ENCODE peak calls at places on chromosomes 3 and 15, in six cellular contexts. B is transverse colon, L is A673, E is neural progenitor cell, I is ovary, M is tibial artery. X is an unnamed sample.

GRCh38 chr3:48155122-48155521 is 33.1 kb downstream of the CDC25A start:
- DNase-seq in B (no peak), L (no peak), E (no peak), I (no peak), M (no peak), X (no peak)

GRCh38 chr3:137764001-137764433 is at the start of gene SOX14:
- DNase-seq in B (peak; percentile 35), L (no peak), E (peak; percentile 76), I (no peak), M (no peak), X (peak; percentile 95)

GRCh38 chr3:10747341-10747740 is 68.7 kb upstream of the SLC6A11 start:
- DNase-seq in B (no peak), L (no peak), E (no peak), I (no peak), M (no peak), X (no peak)

GRCh38 chr15:56102401-56102800 is 109.0 kb upstream of the NEDD4 start:
- DNase-seq in B (no peak), L (no peak), E (no peak), I (no peak), M (no peak), X (no peak)

GRCh38 chr3:120350431-120350941 is 1.3 kb upstream of the LRRC58 start:
- DNase-seq in B (peak; percentile 12), L (peak; percentile 34), E (no peak), I (peak; percentile 38), M (peak; percentile 75), X (no peak)

GRCh38 chr15:59116141-59116540 is 11.2 kb downstream of the CCNB2 start:
- DNase-seq in B (no peak), L (no peak), E (no peak), I (no peak), M (no peak), X (no peak)

GRCh38 chr3:49675912-49676311 is 1.8 kb downstream of the APEH start:
- DNase-seq in B (no peak), L (no peak), E (no peak), I (no peak), M (no peak), X (no peak)

GRCh38 chr3:79953591-79954105 is 185.8 kb upstream of the ROBO1 start:
- DNase-seq in B (no peak), L (no peak), E (no peak), I (no peak), M (no peak), X (no peak)

GRCh38 chr3:120503727-120504616 is 53.2 kb upstream of the FSTL1 start:
- DNase-seq in B (no peak), L (no peak), E (peak; percentile 35), I (no peak), M (no peak), X (peak; percentile 38)

GRCh38 chr15:72229076-72229946 is 1.7 kb downstream of the PKM start:
- DNase-seq in B (no peak), L (peak; percentile 24), E (no peak), I (no peak), M (no peak), X (no peak)

GRCh38 chr15:92306662-92307061 is 87.0 kb upstream of the ST8SIA2 start:
- DNase-seq in B (no peak), L (peak; percentile 75), E (peak; percentile 76), I (no peak), M (no peak), X (peak; percentile 28)

GRCh38 chr3:53155763-53156162 is 5.2 kb upstream of the PRKCD start:
- DNase-seq in B (peak; percentile 86), L (no peak), E (peak; percentile 43), I (no peak), M (no peak), X (no peak)

GRCh38 chr3:152811974-152812760 is 22.8 kb upstream of the P2RY1 start:
- DNase-seq in B (no peak), L (no peak), E (no peak), I (no peak), M (no peak), X (no peak)

GRCh38 chr3:117557008-117557407 is 847.4 kb downstream of the TUSC7 start:
- DNase-seq in B (no peak), L (no peak), E (no peak), I (no peak), M (no peak), X (no peak)

GRCh38 chr3:133937756-133938601 is 42.3 kb upstream of the RAB6B start:
- DNase-seq in B (no peak), L (no peak), E (no peak), I (peak; percentile 32), M (peak; percentile 52), X (peak; percentile 38)

GRCh38 chr3:153275514-153275913 is 113.5 kb downstream of the RAP2B start:
- DNase-seq in B (no peak), L (no peak), E (no peak), I (no peak), M (no peak), X (no peak)

GRCh38 chr3:147391726-147392082 is 14.6 kb downstream of the ZIC4 start:
- DNase-seq in B (no peak), L (no peak), E (no peak), I (no peak), M (no peak), X (no peak)
- H3K27me3 ChIP-seq in B (peaks cover 100% of the 10 kb centered on the region), L (peaks cover 99% of the 10 kb centered on the region), E (peaks cover 100% of the 10 kb centered on the region), I (no peaks in the 10 kb centered on the region), M (no peaks in the 10 kb centered on the region), X (peaks cover 98% of the 10 kb centered on the region)

DNA sequence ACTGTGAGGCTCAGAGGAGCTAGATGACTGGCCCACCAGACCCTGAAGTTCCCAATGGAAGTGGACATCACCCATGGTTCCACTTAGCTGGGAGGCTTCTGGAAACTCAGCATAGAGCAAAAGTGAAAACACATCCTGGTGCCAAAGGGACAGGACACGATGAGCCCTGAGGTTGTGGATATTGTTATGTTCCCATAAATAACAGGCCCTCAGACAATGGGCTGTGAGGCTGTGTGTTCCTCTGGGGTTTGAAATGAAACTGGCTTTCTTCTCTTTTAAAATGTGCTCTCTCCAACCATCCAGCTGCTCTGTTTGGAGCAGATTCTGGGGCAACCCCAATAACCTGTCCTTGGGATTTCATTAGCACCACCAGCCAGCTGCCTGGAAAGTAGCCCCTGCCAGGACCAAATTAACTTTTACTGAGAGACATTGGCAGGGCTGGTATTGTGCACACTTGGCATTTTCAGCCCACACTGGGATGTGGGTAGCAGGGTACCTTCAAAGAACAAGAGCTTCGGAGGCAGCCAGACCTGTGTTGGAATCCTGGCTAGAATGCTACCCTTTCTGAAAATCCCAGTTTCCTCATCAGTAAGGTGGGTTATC is 97.5 kb downstream of the DNAJB8 start:
- DNase-seq in B (no peak), L (no peak), E (no peak), I (no peak), M (no peak), X (no peak)
- H3K4me3 ChIP-seq in B (no peak overlapping the region), L (no peak overlapping the region), E (no peak overlapping the region), I (no peak overlapping the region), M (no peak overlapping the region), X (no peak overlapping the region)

GRCh38 chr3:30081904-30082303 is 524.5 kb upstream of the TGFBR2 start:
- DNase-seq in B (peak; percentile 88), L (no peak), E (no peak), I (no peak), M (no peak), X (no peak)
- H3K36me3 ChIP-seq in B (no peaks in the 10 kb centered on the region), L (no peaks in the 10 kb centered on the region), E (no peaks in the 10 kb centered on the region), I (no peaks in the 10 kb centered on the region), M (no peaks in the 10 kb centered on the region), X (no peaks in the 10 kb centered on the region)

DNA sequence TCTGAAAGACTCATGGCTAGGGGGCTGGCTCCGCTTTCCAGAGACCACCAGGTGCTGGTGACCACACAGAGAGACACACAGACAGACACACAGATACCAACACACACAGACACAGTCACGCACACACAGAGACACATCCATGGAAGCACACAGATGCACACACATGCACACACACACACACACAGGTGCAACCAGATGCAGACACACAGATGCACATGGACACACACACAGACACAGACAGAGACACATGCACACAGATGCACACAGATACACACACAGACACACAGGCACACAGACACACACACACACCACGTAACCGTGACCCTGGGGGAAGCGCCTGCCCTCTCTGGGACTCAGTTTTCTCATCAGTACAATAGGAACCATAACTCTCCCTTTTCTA is 132.2 kb downstream of the WNT7A start:
- DNase-seq in B (no peak), L (no peak), E (no peak), I (no peak), M (no peak), X (no peak)
- H3K27me3 ChIP-seq in B (no peaks in the 10 kb centered on the region), L (no peaks in the 10 kb centered on the region), E (no peaks in the 10 kb centered on the region), I (no peaks in the 10 kb centered on the region), M (no peaks in the 10 kb centered on the region), X (no peaks in the 10 kb centered on the region)

DNA sequence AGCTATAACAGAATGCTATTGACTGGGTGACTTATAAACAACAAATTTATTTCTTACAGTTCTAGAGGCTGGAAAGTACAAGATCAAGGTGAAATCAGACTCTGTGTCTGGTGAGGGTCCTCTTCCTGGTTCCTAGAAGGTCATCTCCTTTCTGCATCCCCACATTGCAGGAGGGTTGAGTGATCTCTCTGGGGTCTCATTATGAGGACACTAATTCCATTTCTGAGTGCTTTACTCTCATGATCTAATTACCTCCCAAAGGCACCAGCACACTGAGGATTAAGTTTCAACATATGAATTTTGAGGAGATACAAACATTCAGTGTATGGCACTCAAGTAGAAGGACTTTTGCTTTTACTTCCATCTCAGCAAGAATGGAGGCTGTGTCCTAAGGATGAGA is 534.1 kb upstream of the KCNMB2 start:
- DNase-seq in B (no peak), L (no peak), E (no peak), I (no peak), M (no peak), X (no peak)
- H3K4me3 ChIP-seq in B (no peak overlapping the region), L (no peak overlapping the region), E (no peak overlapping the region), I (no peak overlapping the region), M (no peak overlapping the region), X (no peak overlapping the region)

GRCh38 chr3:4642611-4643010 is 149.5 kb downstream of the ITPR1 start:
- DNase-seq in B (no peak), L (no peak), E (no peak), I (no peak), M (no peak), X (no peak)
- H3K36me3 ChIP-seq in B (no peaks in the 10 kb centered on the region), L (no peaks in the 10 kb centered on the region), E (no peaks in the 10 kb centered on the region), I (no peaks in the 10 kb centered on the region), M (peaks cover 44% of the 10 kb centered on the region), X (no peaks in the 10 kb centered on the region)

DNA sequence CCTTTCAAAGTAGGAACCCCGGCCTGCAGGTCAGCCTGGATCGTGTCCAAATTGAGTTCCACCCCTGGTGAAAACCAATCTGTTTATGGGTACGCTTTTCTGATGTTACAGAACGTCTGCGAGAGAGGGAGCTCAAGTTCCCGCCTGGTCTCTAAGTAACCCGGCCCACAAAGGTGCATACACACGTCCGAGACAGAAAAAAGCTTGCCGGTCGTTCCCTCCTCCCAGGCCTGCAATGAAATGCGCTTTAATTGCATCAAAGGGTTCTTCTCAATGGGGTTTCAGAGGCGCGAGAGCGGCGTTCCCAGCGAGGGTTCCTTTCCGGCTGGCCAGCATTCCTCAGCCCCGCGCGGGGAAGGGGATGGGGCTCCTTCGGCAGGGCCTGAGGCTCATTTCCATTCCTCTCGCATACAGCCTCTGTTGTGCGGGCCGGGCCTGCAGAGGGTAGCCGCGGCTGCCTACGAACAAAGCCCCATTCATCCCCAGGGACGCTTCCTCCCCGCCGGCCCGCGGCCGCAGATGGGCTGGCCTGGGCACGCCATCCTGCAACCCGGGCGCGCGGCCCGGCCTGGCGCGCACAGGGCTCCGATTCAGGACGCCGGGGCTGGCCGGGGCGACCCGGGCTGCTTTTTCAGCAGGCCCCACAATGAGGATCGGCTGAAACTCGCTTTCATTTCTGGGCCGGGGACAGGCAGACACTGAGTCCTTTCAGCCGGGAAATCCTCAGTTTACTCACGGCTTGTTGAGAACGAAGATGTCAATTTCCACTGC is 138.3 kb downstream of the TMCO5A start:
- DNase-seq in B (peak; percentile 74), L (peak; percentile 69), E (peak; percentile 96), I (peak; percentile 67), M (peak; percentile 82), X (peak; percentile 86)
- H3K27me3 ChIP-seq in B (no peaks in the 10 kb centered on the region), L (no peaks in the 10 kb centered on the region), E (peaks cover 29% of the 10 kb centered on the region), I (no peaks in the 10 kb centered on the region), M (no peaks in the 10 kb centered on the region), X (peaks cover 33% of the 10 kb centered on the region)